ENCODE peak calls at places on chromosomes 7 and 10, in ten cellular contexts. V, P, S, C, B, E, T, U, R and O are unnamed samples.

GRCh38 chr7:27182861-27183681 is 2.0 kb downstream of the HOXA11 start:
- DNase-seq in C (no peak), S (no peak), R (peak; percentile 66), E (peak; percentile 56), P (peak; percentile 48), U (no peak), T (no peak), V (no peak), B (no peak), O (peak; percentile 72)

GRCh38 chr7:64902806-64903721 is at the start of gene ZNF273:
- DNase-seq in P (peak; percentile 91), V (peak; percentile 94), U (peak; percentile 75), C (peak; percentile 79), E (peak; percentile 91), S (peak; percentile 57), B (peak; percentile 94), R (peak; percentile 95), T (peak; percentile 86), O (peak; percentile 97)

GRCh38 chr10:3723706-3724225 is 61.2 kb downstream of the KLF6 start:
- DNase-seq in V (no peak), T (no peak), E (no peak), S (peak; percentile 59), R (no peak), C (peak; percentile 85), U (no peak), B (no peak), P (no peak), O (no peak)

GRCh38 chr7:78090616-78091015 is 292.0 kb downstream of the PHTF2 start:
- DNase-seq in S (no peak), U (no peak), R (no peak), P (no peak), T (peak; percentile 4), E (peak; percentile 14), V (no peak), C (no peak), B (no peak), O (no peak)

GRCh38 chr7:42128703-42129102 is 108.3 kb downstream of the GLI3 start:
- DNase-seq in P (no peak), E (peak; percentile 39), R (peak; percentile 34), U (no peak), C (no peak), T (peak; percentile 45), V (no peak), B (no peak), S (no peak), O (no peak)

GRCh38 chr7:107563072-107563760 is 504 bp downstream of the COG5 start:
- DNase-seq in R (no peak), V (peak; percentile 60), T (no peak), B (no peak), E (no peak), S (no peak), U (peak; percentile 49), C (no peak), P (no peak), O (no peak)

GRCh38 chr7:113764401-113765035 is 154.3 kb downstream of the PPP1R3A start:
- DNase-seq in U (no peak), E (no peak), T (peak; percentile 25), C (no peak), R (no peak), B (no peak), V (no peak), P (no peak), S (no peak), O (no peak)

GRCh38 chr10:624312-624604 is 65.2 kb downstream of the DIP2C start:
- DNase-seq in E (no peak), R (no peak), T (no peak), S (no peak), C (no peak), P (no peak), B (no peak), U (no peak), V (no peak), O (no peak)

GRCh38 chr7:130365511-130366441 is 14.5 kb upstream of the CPA1 start:
- DNase-seq in E (peak; percentile 84), R (peak; percentile 100), C (peak; percentile 99), S (no peak), T (peak; percentile 65), V (peak; percentile 32), U (peak; percentile 40), P (no peak), B (no peak), O (no peak)

GRCh38 chr7:18087687-18088078 is 60.0 kb upstream of the PRPS1L1 start:
- DNase-seq in P (no peak), T (no peak), C (no peak), V (no peak), S (no peak), R (no peak), U (no peak), B (no peak), E (peak; percentile 1), O (no peak)

GRCh38 chr7:1952169-1952760 is 280.5 kb downstream of the MAD1L1 start:
- DNase-seq in B (no peak), S (no peak), P (no peak), R (no peak), V (no peak), C (no peak), T (no peak), E (no peak), U (no peak), O (peak; percentile 69)

GRCh38 chr10:98957801-98958200 is 277.9 kb downstream of the HPSE2 start:
- DNase-seq in U (no peak), T (peak; percentile 83), R (peak; percentile 82), E (peak; percentile 77), C (no peak), V (no peak), B (no peak), S (no peak), P (no peak), O (no peak)

GRCh38 chr10:69687396-69687795 is 57.3 kb downstream of the FAM241B start:
- DNase-seq in P (no peak), V (no peak), U (no peak), T (no peak), S (no peak), E (no peak), C (no peak), R (peak; percentile 5), B (no peak), O (no peak)

GRCh38 chr7:100914208-100914878 is 18.7 kb upstream of the ACHE start:
- DNase-seq in V (peak; percentile 99), U (no peak), R (no peak), T (no peak), S (no peak), C (no peak), P (no peak), E (no peak), B (no peak), O (peak; percentile 8)

GRCh38 chr7:66731986-66732385 is 8.5 kb upstream of the RABGEF1 start:
- DNase-seq in S (no peak), U (no peak), P (no peak), B (no peak), E (no peak), R (peak; percentile 27), V (no peak), C (no peak), T (no peak), O (no peak)

GRCh38 chr10:16787361-16787791 is 29.8 kb downstream of the RSU1 start:
- DNase-seq in B (no peak), V (no peak), U (no peak), R (no peak), P (peak; percentile 71), E (no peak), C (no peak), T (no peak), S (no peak), O (no peak)

GRCh38 chr7:101527844-101528667 is 101.0 kb downstream of the MYL10 start:
- DNase-seq in R (no peak), P (no peak), S (no peak), U (no peak), E (peak; percentile 89), V (no peak), T (peak; percentile 86), B (no peak), C (peak; percentile 34), O (no peak)

GRCh38 chr7:137962491-137962874 is 39.4 kb downstream of the CREB3L2 start:
- DNase-seq in P (no peak), C (no peak), S (no peak), B (no peak), E (no peak), T (no peak), U (no peak), V (no peak), R (no peak), O (no peak)

GRCh38 chr7:73532224-73532623 is 10.1 kb upstream of the BAZ1B start:
- DNase-seq in B (no peak), C (no peak), E (no peak), T (no peak), S (no peak), R (no peak), P (no peak), V (no peak), U (no peak), O (no peak)

GRCh38 chr7:47304727-47305719 is 276.9 kb downstream of the TNS3 start:
- DNase-seq in E (no peak), P (no peak), U (no peak), V (no peak), R (no peak), C (no peak), T (no peak), S (no peak), B (no peak), O (no peak)
- H3K4me3 ChIP-seq in E (no peak overlapping the region), P (no peak overlapping the region), U (no peak overlapping the region), V (no peak overlapping the region), R (no peak overlapping the region), C (no peak overlapping the region), T (no peak overlapping the region), S (no peak overlapping the region), B (no peak overlapping the region), O (no peak overlapping the region)

GRCh38 chr7:50305697-50306300 is 1.3 kb downstream of the IKZF1 start:
- DNase-seq in C (no peak), T (no peak), E (no peak), V (no peak), R (no peak), B (no peak), P (no peak), S (no peak), U (no peak), O (no peak)
- H3K4me3 ChIP-seq in C (no peak overlapping the region), T (no peak overlapping the region), E (no peak overlapping the region), V (peak overlapping the region; percentile 47), R (no peak overlapping the region), B (peak overlapping the region; percentile 67), P (peak overlapping the region; percentile 96), S (no peak overlapping the region), U (no peak overlapping the region), O (no peak overlapping the region)

GRCh38 chr10:111137012-111137411 is 60.2 kb downstream of the ADRA2A start:
- DNase-seq in U (no peak), C (no peak), T (no peak), S (no peak), V (no peak), B (no peak), P (no peak), R (no peak), E (no peak), O (no peak)
- H3K4me3 ChIP-seq in U (no peak overlapping the region), C (no peak overlapping the region), T (no peak overlapping the region), S (no peak overlapping the region), V (no peak overlapping the region), B (no peak overlapping the region), P (no peak overlapping the region), R (no peak overlapping the region), E (no peak overlapping the region), O (no peak overlapping the region)

DNA sequence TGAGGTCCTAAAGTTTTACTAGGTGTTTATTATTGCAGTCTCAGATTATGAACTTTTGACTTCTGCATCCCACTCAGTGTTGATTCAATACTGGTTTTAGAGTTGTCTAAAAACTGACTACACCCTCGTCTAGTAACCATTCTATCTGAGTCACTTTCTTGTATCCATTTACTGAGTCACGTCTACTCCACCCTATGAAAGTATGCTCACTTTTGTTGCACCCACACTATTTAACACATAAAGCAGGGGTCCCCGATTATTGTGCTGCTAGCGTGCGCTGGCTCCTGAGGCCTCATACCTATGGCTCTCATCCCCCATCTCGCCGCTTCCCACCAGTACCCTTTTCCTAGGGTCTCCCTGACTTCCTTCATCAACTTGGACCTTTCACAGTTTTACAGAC is 2.0 kb downstream of the SAMD9 start:
- DNase-seq in R (no peak), P (no peak), C (peak; percentile 74), B (no peak), E (peak; percentile 78), T (peak; percentile 63), S (peak; percentile 46), U (peak; percentile 60), V (no peak), O (no peak)
- H3K4me3 ChIP-seq in R (no peak overlapping the region), P (no peak overlapping the region), C (peak overlapping the region; percentile 42), B (peak overlapping the region; percentile 25), E (peak overlapping the region; percentile 25), T (peak overlapping the region; percentile 30), S (peak overlapping the region; percentile 34), U (no peak overlapping the region), V (no peak overlapping the region), O (no peak overlapping the region)